ENCODE peak calls at places on chromosomes 11 and 22, in four cellular contexts. L, P, E and N are unnamed samples.

GRCh38 chr11:92932023-92932422 is 37.4 kb upstream of the MTNR1B start:
- DNase-seq in E (no peak), P (no peak), L (no peak), N (no peak)

GRCh38 chr11:11027271-11027670 is 169.4 kb upstream of the ZBED5 start:
- DNase-seq in L (no peak), E (no peak), P (no peak), N (no peak)

GRCh38 chr22:23094260-23094659 is 23.9 kb downstream of the GNAZ start:
- DNase-seq in P (no peak), L (no peak), E (no peak), N (no peak)

GRCh38 chr11:20618083-20618482 is 18.7 kb downstream of the SLC6A5 start:
- DNase-seq in P (no peak), E (no peak), L (no peak), N (no peak)

GRCh38 chr11:118436639-118437045 is 350 bp downstream of the KMT2A start:
- DNase-seq in P (peak; percentile 41), E (no peak), L (no peak), N (peak; percentile 82)

GRCh38 chr11:69905611-69906452 is 86.6 kb upstream of the FGF3 start:
- DNase-seq in P (no peak), L (no peak), E (no peak), N (peak; percentile 33)

GRCh38 chr11:108887436-108888238 is 222.8 kb downstream of the DDX10 start:
- DNase-seq in P (no peak), E (no peak), L (no peak), N (no peak)

GRCh38 chr22:35258144-35258988 is 1.1 kb downstream of the HMGXB4 start:
- DNase-seq in E (no peak), P (no peak), L (no peak), N (no peak)

GRCh38 chr11:45210846-45211245 is 64.4 kb downstream of the PRDM11 start:
- DNase-seq in L (no peak), P (no peak), E (no peak), N (no peak)

GRCh38 chr22:31296258-31296657 is 4.0 kb upstream of the PIK3IP1 start:
- DNase-seq in P (no peak), E (no peak), L (no peak), N (no peak)